ENCODE peak calls at places on chromosomes 11 and 22, in eight cellular contexts. M is stimulated activated CD4-positive, alpha-beta T cell treated with anti-CD3 and anti-CD28 coated beads, Interleukin-1b, Interleukin-23, amount 100 ng/mL, for 24 hours; A is HTR-8/SVneo; D is adipocyte; N is activated naive CD8-positive, alpha-beta T cell treated with anti-CD3 and anti-CD28 coated beads, Interleukin-2, amount 50 U/mL, for 24 hours; H is hypothalamus; C is mesenchymal stem cell; U is CD8-positive, alpha-beta T cell. Q is an unnamed sample.

GRCh38 chr22:44586337-44586990 is 88.4 kb upstream of the RTL6 start:
- DNase-seq in C (no peak), M (no peak), A (no peak), N (no peak), D (no peak), U (no peak), H (no peak), Q (no peak)

GRCh38 chr22:22210375-22210774 is 34.2 kb upstream of the VPREB1 start:
- DNase-seq in D (peak; percentile 16), H (no peak), C (no peak), U (no peak), N (peak; percentile 59), M (no peak), A (no peak), Q (no peak)

GRCh38 chr11:13629752-13630151 is 38.7 kb upstream of the FAR1 start:
- DNase-seq in M (no peak), N (no peak), D (no peak), U (no peak), A (no peak), C (no peak), H (no peak), Q (no peak)

GRCh38 chr11:22627421-22627820 is 1.8 kb upstream of the FANCF start:
- DNase-seq in U (no peak), M (no peak), A (no peak), N (no peak), H (no peak), C (no peak), D (no peak), Q (no peak)

GRCh38 chr11:63614136-63614664 is at the start of gene PLAAT3:
- DNase-seq in N (peak; percentile 44), A (peak; percentile 41), M (no peak), D (peak; percentile 79), U (peak; percentile 14), H (no peak), C (peak; percentile 38), Q (peak; percentile 86)

GRCh38 chr11:129733981-129734380 is 81.7 kb upstream of the TMEM45B start:
- DNase-seq in A (no peak), C (no peak), N (no peak), M (no peak), U (no peak), D (no peak), H (no peak), Q (no peak)

GRCh38 chr22:38187413-38188212 is 6.0 kb upstream of the PLA2G6 start:
- DNase-seq in D (peak; percentile 72), H (no peak), N (no peak), M (no peak), C (peak; percentile 92), A (no peak), U (no peak), Q (no peak)

GRCh38 chr11:117220568-117220967 is 11.3 kb downstream of the PCSK7 start:
- DNase-seq in M (no peak), U (no peak), A (no peak), D (no peak), N (no peak), C (no peak), H (no peak), Q (peak; percentile 70)

GRCh38 chr11:17607572-17608570 is 60.8 kb downstream of the OTOG start:
- DNase-seq in H (no peak), N (no peak), A (no peak), C (no peak), D (no peak), M (no peak), U (no peak), Q (no peak)